ENCODE peak calls at places on chromosomes 3 and 15, in four cellular contexts. T is HepG2, I is WTC11, Q is K562. R is an unnamed sample.
A peak's percentile ranks its signal among the peaks of the same experiment; 100 is the strongest.

GRCh38 chr3:106683931-106684330 is 693.3 kb upstream of the CCDC54 start:
- DNase-seq in T (no peak), I (no peak), Q (no peak), R (no peak)

GRCh38 chr15:50993598-50993997 is 85.1 kb downstream of the AP4E1 start:
- DNase-seq in T (no peak), I (no peak), Q (no peak), R (no peak)

GRCh38 chr3:150223090-150223489 is 185.0 kb upstream of the TSC22D2 start:
- DNase-seq in T (no peak), I (no peak), Q (no peak), R (no peak)

GRCh38 chr3:38574411-38575278 is 74.8 kb downstream of the SCN5A start:
- DNase-seq in T (no peak), I (no peak), Q (no peak), R (no peak)

GRCh38 chr15:66097151-66098018 is 156.2 kb downstream of the MEGF11 start:
- DNase-seq in T (no peak), I (no peak), Q (no peak), R (no peak)

GRCh38 chr3:134250717-134251220 is at the start of gene RYK:
- DNase-seq in T (peak; percentile 83), I (peak; percentile 82), Q (peak; percentile 82), R (peak; percentile 88)

GRCh38 chr15:65245096-65245849 is 34.0 kb upstream of the CILP start:
- DNase-seq in T (peak; percentile 75), I (no peak), Q (no peak), R (no peak)

GRCh38 chr3:195204360-195205166 is 66.4 kb downstream of the XXYLT1 start:
- DNase-seq in T (no peak), I (no peak), Q (no peak), R (no peak)

GRCh38 chr3:143011705-143012104 is 10.3 kb downstream of the U2SURP start:
- DNase-seq in T (no peak), I (no peak), Q (no peak), R (no peak)

GRCh38 chr3:189710620-189711388 is 79.6 kb downstream of the TP63 start:
- DNase-seq in T (no peak), I (no peak), Q (no peak), R (no peak)

GRCh38 chr3:53938645-53939044 is 47.0 kb upstream of the SELENOK start:
- DNase-seq in T (peak; percentile 25), I (peak; percentile 52), Q (peak; percentile 24), R (peak; percentile 58)

GRCh38 chr3:65230251-65231140 is 542.7 kb upstream of the ADAMTS9 start:
- DNase-seq in T (no peak), I (no peak), Q (no peak), R (no peak)

GRCh38 chr3:324423-324822 is 127.9 kb downstream of the CHL1 start:
- DNase-seq in T (no peak), I (no peak), Q (no peak), R (no peak)

GRCh38 chr3:194497799-194498575 is 11.2 kb upstream of the ATP13A3 start:
- DNase-seq in T (peak; percentile 58), I (peak; percentile 16), Q (no peak), R (no peak)

GRCh38 chr15:47609693-47610092 is 107.6 kb upstream of the SEMA6D start:
- DNase-seq in T (no peak), I (no peak), Q (no peak), R (no peak)

GRCh38 chr3:36201546-36201945 is 178.8 kb upstream of the STAC start:
- DNase-seq in T (no peak), I (peak; percentile 11), Q (no peak), R (no peak)

GRCh38 chr15:93846148-93846547 is 385.2 kb upstream of the MCTP2 start:
- DNase-seq in T (no peak), I (no peak), Q (no peak), R (no peak)

GRCh38 chr15:59995568-59996349 is 8.4 kb upstream of the FOXB1 start:
- DNase-seq in T (no peak), I (no peak), Q (no peak), R (no peak)

GRCh38 chr3:108835101-108835500 is 12.5 kb downstream of the TRAT1 start:
- DNase-seq in T (no peak), I (no peak), Q (no peak), R (no peak)

GRCh38 chr15:74754593-74755215 is 6.1 kb downstream of the CYP1A2 start:
- DNase-seq in T (no peak), I (no peak), Q (no peak), R (no peak)

GRCh38 chr15:94912760-94913159 is 681.4 kb downstream of the MCTP2 start:
- DNase-seq in T (no peak), I (no peak), Q (no peak), R (no peak)

GRCh38 chr3:100706365-100706764 is 2.9 kb upstream of the TFG start:
- DNase-seq in T (no peak), I (no peak), Q (no peak), R (no peak)

GRCh38 chr3:55013145-55013544 is 85.3 kb upstream of the LRTM1 start:
- DNase-seq in T (no peak), I (no peak), Q (no peak), R (peak; percentile 29)

GRCh38 chr15:97836003-97836402 is 124.5 kb upstream of the ARRDC4 start:
- DNase-seq in T (no peak), I (no peak), Q (no peak), R (no peak)

GRCh38 chr3:129030611-129031010 is 29.5 kb downstream of the EFCC1 start:
- DNase-seq in T (no peak), I (no peak), Q (no peak), R (no peak)

GRCh38 chr3:12544652-12545472 is 437 bp downstream of the MKRN2OS start:
- DNase-seq in T (no peak), I (no peak), Q (no peak), R (no peak)

GRCh38 chr3:126971891-126972351 is 11.0 kb upstream of the PLXNA1 start:
- DNase-seq in T (no peak), I (peak; percentile 38), Q (no peak), R (no peak)

GRCh38 chr3:108500728-108501127 is 9.7 kb downstream of the MYH15 start:
- DNase-seq in T (no peak), I (no peak), Q (no peak), R (no peak)

GRCh38 chr3:148604270-148605085 is 93.2 kb upstream of the AGTR1 start:
- DNase-seq in T (no peak), I (no peak), Q (no peak), R (no peak)

GRCh38 chr3:96182756-96183155 is 631.6 kb upstream of the EPHA6 start:
- DNase-seq in T (no peak), I (no peak), Q (no peak), R (no peak)

GRCh38 chr3:114706591-114707224 is 412.9 kb downstream of the TIGIT start:
- DNase-seq in T (peak; percentile 94), I (no peak), Q (no peak), R (peak; percentile 7)

GRCh38 chr3:115855911-115856310 is 232.6 kb downstream of the GAP43 start:
- DNase-seq in T (no peak), I (no peak), Q (no peak), R (no peak)

GRCh38 chr3:179949869-179950268 is 86.9 kb downstream of the PEX5L start:
- DNase-seq in T (no peak), I (no peak), Q (no peak), R (no peak)

GRCh38 chr3:10464068-10464434 is 41.3 kb downstream of the ATP2B2 start:
- DNase-seq in T (no peak), I (no peak), Q (no peak), R (no peak)

GRCh38 chr3:142652826-142653292 is 56.7 kb downstream of the PLS1 start:
- DNase-seq in T (no peak), I (no peak), Q (peak; percentile 23), R (no peak)

GRCh38 chr3:13111173-13111873 is 38.1 kb upstream of the IQSEC1 start:
- DNase-seq in T (no peak), I (no peak), Q (no peak), R (no peak)

GRCh38 chr3:17910922-17911321 is 168.5 kb upstream of the TBC1D5 start:
- DNase-seq in T (no peak), I (no peak), Q (no peak), R (no peak)

GRCh38 chr3:57179580-57180410 is 14.6 kb upstream of the IL17RD start:
- DNase-seq in T (peak; percentile 14), I (no peak), Q (no peak), R (no peak)

GRCh38 chr3:87228316-87228715 is 1.2 kb downstream of the CHMP2B start:
- DNase-seq in T (peak; percentile 2), I (no peak), Q (no peak), R (peak; percentile 8)

GRCh38 chr3:74139648-74140047 is 474.8 kb downstream of the CNTN3 start:
- DNase-seq in T (no peak), I (peak; percentile 11), Q (no peak), R (no peak)
- TF ChIP-seq ELF4 in T (no peak), I (no peak), Q (no peak), R (no peak)

DNA sequence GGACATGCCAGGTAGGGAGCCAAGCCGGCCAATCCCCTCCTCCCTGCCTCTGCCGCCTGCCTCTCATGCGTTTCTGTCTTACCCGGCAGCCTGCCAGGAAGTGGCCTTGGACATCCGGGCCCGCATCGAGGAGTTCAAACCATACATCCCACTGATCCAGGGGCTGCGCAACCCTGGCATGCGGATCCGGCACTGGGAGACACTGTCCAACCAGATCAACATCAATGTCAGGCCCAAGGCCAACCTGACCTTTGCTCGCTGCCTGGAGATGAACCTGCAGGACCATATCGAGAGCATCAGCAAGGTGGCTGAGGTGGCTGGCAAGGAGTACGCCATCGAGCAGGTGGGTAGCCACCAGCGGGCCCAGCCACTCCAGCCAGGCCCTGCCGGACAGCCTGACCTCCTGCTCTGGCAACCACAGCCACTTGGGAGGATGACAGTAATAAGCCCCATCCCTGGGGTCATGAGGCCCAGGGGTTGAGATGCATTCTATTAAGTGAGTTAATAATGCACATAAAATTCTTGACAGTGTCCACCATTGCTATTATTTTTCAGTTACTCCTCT is 37.3 kb downstream of the DNAH1 start:
- DNase-seq in T (no peak), I (no peak), Q (no peak), R (no peak)
- TF ChIP-seq ELF4 in T (no peak), I (no peak), Q (no peak), R (no peak)

GRCh38 chr3:71537211-71537611 is 46.3 kb downstream of the FOXP1 start:
- DNase-seq in T (no peak), I (no peak), Q (no peak), R (no peak)
- TF ChIP-seq ELF4 in T (no peak), I (no peak), Q (no peak), R (no peak)

DNA sequence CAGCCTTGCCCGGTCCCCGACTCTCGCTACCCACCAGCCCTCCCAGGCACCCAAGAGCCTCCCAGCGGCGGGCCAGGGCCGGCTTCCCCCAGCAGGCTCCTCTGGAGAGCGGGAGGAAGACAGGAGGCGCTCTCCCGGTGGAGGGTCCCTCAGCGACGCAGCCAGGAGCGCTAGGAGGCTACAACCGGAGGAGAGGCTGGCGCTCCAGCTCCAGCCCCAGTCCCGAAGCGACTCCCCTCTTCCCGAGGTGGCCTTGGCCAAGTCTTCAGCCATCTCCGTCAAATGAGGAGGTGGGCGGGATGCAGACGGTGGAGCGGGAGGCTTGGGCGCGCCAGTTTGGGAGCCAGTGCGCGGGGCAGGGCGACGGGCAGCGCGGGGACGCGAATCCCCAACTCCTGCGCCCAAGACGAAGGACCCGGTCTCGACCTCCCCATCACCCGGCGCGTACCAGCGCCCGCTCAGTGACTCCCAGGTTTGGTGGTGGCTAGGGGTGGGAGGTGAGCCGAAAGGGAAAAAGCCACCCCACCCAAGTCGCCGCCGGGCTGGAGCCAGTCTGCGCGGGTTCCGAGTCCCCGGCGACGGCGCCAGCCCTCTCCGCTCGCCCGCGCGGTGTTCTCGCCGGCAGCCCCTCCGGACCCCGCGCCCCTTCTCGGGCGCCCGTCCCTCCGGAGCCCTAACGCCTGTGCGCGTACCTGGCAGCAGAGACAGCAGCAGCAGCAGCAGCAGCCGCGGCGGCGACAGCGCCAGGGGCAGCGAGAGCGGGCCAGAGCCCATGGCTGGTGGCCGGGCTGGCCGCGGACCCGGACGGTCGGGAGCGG is 566 bp downstream of the CHRNA3 start:
- DNase-seq in T (no peak), I (peak; percentile 69), Q (no peak), R (peak; percentile 77)
- TF ChIP-seq ELF4 in T (no peak), I (no peak), Q (no peak), R (no peak)

R was measured in HEK293T.